ENCODE peak calls at places on chromosomes 7 and 10, in seven cellular contexts. E, W, R, F, V, X and Y are unnamed samples.

GRCh38 chr10:127163632-127164031 is 32.8 kb downstream of the INSYN2A start:
- ATAC-seq in E (no peak), W (no peak), R (peak), F (no peak), V (no peak), X (no peak), Y (no peak)

GRCh38 chr10:91653214-91653875 is 20.5 kb upstream of the PPP1R3C start:
- ATAC-seq in E (no peak), W (no peak), R (no peak), F (peak), V (no peak), X (no peak), Y (no peak)

GRCh38 chr10:58451490-58451889 is 61.2 kb upstream of the BICC1 start:
- ATAC-seq in E (no peak), W (no peak), R (no peak), F (no peak), V (no peak), X (peak), Y (no peak)

GRCh38 chr10:11525503-11525902 is 85.9 kb downstream of the USP6NL start:
- ATAC-seq in E (peak), W (no peak), R (peak), F (no peak), V (no peak), X (no peak), Y (no peak)

GRCh38 chr7:130971297-130971696 is 237.3 kb upstream of the KLF14 start:
- ATAC-seq in E (no peak), W (peak), R (peak), F (no peak), V (peak), X (no peak), Y (peak)

GRCh38 chr10:53702489-53702888 is 929.9 kb upstream of the MBL2 start:
- ATAC-seq in E (no peak), W (no peak), R (no peak), F (no peak), V (no peak), X (no peak), Y (no peak)

GRCh38 chr7:43444711-43445578 is 138.0 kb upstream of the STK17A start:
- ATAC-seq in E (peak), W (no peak), R (no peak), F (no peak), V (no peak), X (no peak), Y (no peak)

GRCh38 chr10:121096617-121097431 is 245.7 kb downstream of the WDR11 start:
- ATAC-seq in E (peak), W (no peak), R (peak), F (no peak), V (no peak), X (no peak), Y (no peak)

GRCh38 chr10:88472540-88472939 is 110.6 kb downstream of the RNLS start:
- ATAC-seq in E (no peak), W (no peak), R (no peak), F (no peak), V (no peak), X (no peak), Y (no peak)